ENCODE peak calls at places on chromosomes 5 and 9, in ten cellular contexts. P is brain microvascular endothelial cell, M is PC-9, A is colonic mucosa, E is prostate gland, I is spleen, L is fibroblast of lung, W is Panc1, O is suprapubic skin, Z is PC-3. X is an unnamed sample.

GRCh38 chr5:66291771-66292170 is 147.7 kb downstream of the SREK1 start:
- DNase-seq in P (no peak), M (no peak), A (no peak), E (no peak), I (no peak), L (no peak), W (no peak), O (no peak), Z (no peak), X (no peak)

GRCh38 chr9:76699966-76700365 is 64.3 kb upstream of the PCA3 start:
- DNase-seq in P (peak), M (no peak), A (no peak), E (no peak), I (no peak), L (peak), W (no peak), O (no peak), Z (no peak), X (no peak)

GRCh38 chr5:141100243-141100805 is at the start of gene PCDHB3:
- DNase-seq in P (no peak), M (no peak), A (no peak), E (no peak), I (no peak), L (peak), W (no peak), O (no peak), Z (no peak), X (no peak)

GRCh38 chr5:165334186-165334585 is 1828.8 kb downstream of the MAT2B start:
- DNase-seq in P (no peak), M (no peak), A (no peak), E (no peak), I (no peak), L (peak), W (no peak), O (no peak), Z (peak), X (no peak)

GRCh38 chr9:90142580-90142979 is 500.0 kb downstream of the DIRAS2 start:
- DNase-seq in P (peak), M (peak), A (peak), E (peak), I (no peak), L (peak), W (no peak), O (no peak), Z (peak), X (peak)

GRCh38 chr5:112998296-112998695 is 21.7 kb downstream of the DCP2 start:
- DNase-seq in P (no peak), M (no peak), A (no peak), E (no peak), I (no peak), L (no peak), W (no peak), O (no peak), Z (no peak), X (no peak)

GRCh38 chr5:61675015-61675692 is 343.1 kb downstream of the ZSWIM6 start:
- DNase-seq in P (no peak), M (no peak), A (peak), E (no peak), I (no peak), L (no peak), W (no peak), O (no peak), Z (peak), X (no peak)

GRCh38 chr9:117720066-117720465 is 15.9 kb downstream of the TLR4 start:
- DNase-seq in P (no peak), M (no peak), A (no peak), E (no peak), I (no peak), L (no peak), W (no peak), O (no peak), Z (no peak), X (no peak)

GRCh38 chr9:120447959-120448500 is 131.9 kb downstream of the CDK5RAP2 start:
- DNase-seq in P (no peak), M (no peak), A (no peak), E (peak), I (no peak), L (no peak), W (no peak), O (no peak), Z (no peak), X (no peak)

GRCh38 chr5:95382843-95383242 is 8.3 kb upstream of the FAM81B start:
- DNase-seq in P (no peak), M (no peak), A (no peak), E (no peak), I (no peak), L (no peak), W (no peak), O (no peak), Z (no peak), X (no peak)

GRCh38 chr5:136517755-136518154 is 152.4 kb upstream of the TRPC7 start:
- DNase-seq in P (no peak), M (no peak), A (no peak), E (no peak), I (no peak), L (no peak), W (no peak), O (no peak), Z (no peak), X (no peak)

GRCh38 chr5:172497591-172498255 is 43.4 kb upstream of the SH3PXD2B start:
- DNase-seq in P (no peak), M (no peak), A (peak), E (peak), I (no peak), L (no peak), W (no peak), O (peak), Z (no peak), X (peak)
- H3K27ac ChIP-seq in P (no peak), M (no peak), A (no peak), E (no peak), I (no peak), L (no peak), W (no peak), O (no peak), Z (no peak), X (no peak)

DNA sequence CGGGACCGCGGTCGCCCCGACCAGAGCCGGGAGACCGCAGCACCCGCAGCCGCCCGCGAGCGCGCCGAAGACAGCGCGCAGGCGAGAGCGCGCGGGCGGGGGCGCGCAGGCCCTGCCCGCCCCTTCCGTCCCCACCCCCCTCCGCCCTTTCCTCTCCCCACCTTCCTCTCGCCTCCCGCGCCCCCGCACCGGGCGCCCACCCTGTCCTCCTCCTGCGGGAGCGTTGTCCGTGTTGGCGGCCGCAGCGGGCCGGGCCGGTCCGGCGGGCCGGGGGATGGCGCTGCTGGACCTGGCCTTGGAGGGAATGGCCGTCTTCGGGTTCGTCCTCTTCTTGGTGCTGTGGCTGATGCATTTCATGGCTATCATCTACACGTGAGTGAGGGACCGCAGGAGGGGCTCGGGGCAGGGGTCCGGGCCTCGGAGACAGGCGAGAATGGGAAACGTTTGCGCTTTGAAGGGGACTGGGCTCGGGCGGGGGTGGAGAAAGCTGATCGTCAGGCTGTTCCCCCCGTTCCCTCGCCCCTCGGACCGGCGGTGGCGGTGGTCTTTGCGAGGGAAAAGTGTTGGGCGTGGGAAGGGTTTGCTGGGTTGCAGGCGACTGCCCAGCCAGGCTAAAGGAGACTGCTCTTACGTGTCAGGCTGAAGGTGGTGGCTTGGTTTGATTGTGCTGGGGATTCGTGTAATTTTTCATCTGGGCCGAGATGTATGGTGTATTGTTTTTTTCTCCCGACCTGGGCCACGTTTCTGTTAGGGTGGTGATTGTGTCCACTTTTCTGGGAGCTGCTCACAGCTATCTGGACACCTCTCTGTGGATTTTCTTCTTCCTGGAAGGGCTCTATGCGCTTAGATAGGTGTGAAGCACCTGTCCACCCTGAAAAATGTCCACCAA is 572 bp downstream of the UGCG start:
- DNase-seq in P (no peak), M (peak), A (peak), E (peak), I (peak), L (peak), W (no peak), O (peak), Z (peak), X (peak)
- TF ChIP-seq CTCF in P (peak), M (no peak), A (no peak), E (no peak), I (no peak), L (peak), W (no peak), O (no peak), Z (no peak), X (no peak)

GRCh38 chr5:89440670-89441069 is 557.7 kb upstream of the MEF2C start:
- DNase-seq in P (no peak), M (no peak), A (no peak), E (no peak), I (no peak), L (no peak), W (no peak), O (no peak), Z (no peak), X (no peak)

GRCh38 chr5:89436464-89436863 is 553.5 kb upstream of the MEF2C start:
- DNase-seq in P (no peak), M (no peak), A (no peak), E (no peak), I (no peak), L (no peak), W (no peak), O (no peak), Z (no peak), X (no peak)

GRCh38 chr5:89435347-89435746 is 552.4 kb upstream of the MEF2C start:
- DNase-seq in P (no peak), M (no peak), A (no peak), E (no peak), I (no peak), L (no peak), W (no peak), O (no peak), Z (no peak), X (no peak)

GRCh38 chr5:89441965-89442364 is 559.0 kb upstream of the MEF2C start:
- DNase-seq in P (no peak), M (no peak), A (no peak), E (no peak), I (no peak), L (no peak), W (no peak), O (no peak), Z (no peak), X (no peak)

GRCh38 chr5:89437450-89438435 is 554.8 kb upstream of the MEF2C start:
- DNase-seq in P (peak), M (no peak), A (no peak), E (no peak), I (no peak), L (peak), W (peak), O (no peak), Z (peak), X (no peak)
- H3K27ac ChIP-seq in P (peak), M (no peak), A (no peak), E (no peak), I (no peak), L (no peak), W (no peak), O (no peak), Z (peak), X (no peak)

GRCh38 chr5:103514381-103514780 is 48.2 kb downstream of the NUDT12 start:
- DNase-seq in P (no peak), M (no peak), A (no peak), E (no peak), I (no peak), L (no peak), W (no peak), O (no peak), Z (no peak), X (no peak)

GRCh38 chr5:103525366-103525765 is 37.2 kb downstream of the NUDT12 start:
- DNase-seq in P (no peak), M (no peak), A (no peak), E (no peak), I (no peak), L (no peak), W (no peak), O (no peak), Z (no peak), X (no peak)

GRCh38 chr5:103523319-103523718 is 39.3 kb downstream of the NUDT12 start:
- DNase-seq in P (no peak), M (peak), A (peak), E (no peak), I (no peak), L (no peak), W (no peak), O (no peak), Z (peak), X (no peak)

GRCh38 chr5:103522586-103522985 is 40.0 kb downstream of the NUDT12 start:
- DNase-seq in P (no peak), M (no peak), A (no peak), E (no peak), I (no peak), L (no peak), W (no peak), O (no peak), Z (no peak), X (no peak)

GRCh38 chr5:103519550-103519949 is 43.0 kb downstream of the NUDT12 start:
- DNase-seq in P (peak), M (no peak), A (no peak), E (no peak), I (no peak), L (no peak), W (no peak), O (no peak), Z (peak), X (no peak)
- TF ChIP-seq CTCF in P (peak), M (no peak), A (no peak), E (no peak), I (no peak), L (peak), W (peak), O (no peak), Z (peak), X (no peak)

DNA sequence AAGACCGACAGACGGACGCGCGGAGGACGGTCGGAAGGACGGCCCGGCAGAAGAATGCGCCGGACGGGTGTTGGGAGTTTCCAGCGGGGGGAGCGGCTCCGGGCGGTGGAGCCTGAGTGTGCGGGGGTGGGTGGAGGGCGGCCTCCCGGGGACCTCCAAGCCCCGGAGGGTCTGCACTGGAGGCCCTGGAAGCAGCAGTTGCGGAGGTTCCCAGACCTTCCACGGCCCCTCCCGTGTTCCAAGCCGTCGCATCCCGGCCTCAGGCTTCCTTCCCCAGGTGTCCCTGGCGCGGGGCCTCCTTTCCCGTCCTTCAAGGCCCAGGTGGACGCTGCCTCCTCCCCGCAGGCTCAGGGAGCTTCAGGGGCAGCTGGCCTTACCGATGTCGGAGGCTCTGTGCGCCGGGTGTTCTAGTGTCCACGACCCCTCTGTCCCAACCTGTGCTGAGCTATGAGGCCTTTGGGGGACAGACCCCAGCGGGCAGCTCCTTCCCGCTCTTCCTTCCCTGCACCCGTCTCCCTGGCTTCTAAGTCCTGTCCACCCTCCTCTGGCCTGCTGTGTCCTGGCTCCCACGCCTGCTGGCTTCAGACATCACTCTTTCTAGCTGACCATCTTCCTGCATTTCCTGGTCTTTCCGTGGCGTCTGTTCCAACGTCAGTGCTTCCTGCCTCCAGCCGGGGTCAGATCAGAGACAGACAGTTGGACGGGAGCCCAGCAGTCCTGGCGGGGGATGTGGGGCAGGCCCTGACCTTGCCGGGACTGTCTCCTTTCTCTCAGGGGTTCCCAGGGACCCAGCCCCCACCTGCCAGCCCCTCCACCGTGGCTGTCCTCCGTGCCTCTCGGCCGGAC is 5.6 kb downstream of the NRARP start:
- DNase-seq in P (peak), M (no peak), A (peak), E (no peak), I (no peak), L (peak), W (no peak), O (no peak), Z (no peak), X (no peak)
- H3K27ac ChIP-seq in P (peak), M (no peak), A (peak), E (peak), I (peak), L (no peak), W (peak), O (peak), Z (no peak), X (peak)

DNA sequence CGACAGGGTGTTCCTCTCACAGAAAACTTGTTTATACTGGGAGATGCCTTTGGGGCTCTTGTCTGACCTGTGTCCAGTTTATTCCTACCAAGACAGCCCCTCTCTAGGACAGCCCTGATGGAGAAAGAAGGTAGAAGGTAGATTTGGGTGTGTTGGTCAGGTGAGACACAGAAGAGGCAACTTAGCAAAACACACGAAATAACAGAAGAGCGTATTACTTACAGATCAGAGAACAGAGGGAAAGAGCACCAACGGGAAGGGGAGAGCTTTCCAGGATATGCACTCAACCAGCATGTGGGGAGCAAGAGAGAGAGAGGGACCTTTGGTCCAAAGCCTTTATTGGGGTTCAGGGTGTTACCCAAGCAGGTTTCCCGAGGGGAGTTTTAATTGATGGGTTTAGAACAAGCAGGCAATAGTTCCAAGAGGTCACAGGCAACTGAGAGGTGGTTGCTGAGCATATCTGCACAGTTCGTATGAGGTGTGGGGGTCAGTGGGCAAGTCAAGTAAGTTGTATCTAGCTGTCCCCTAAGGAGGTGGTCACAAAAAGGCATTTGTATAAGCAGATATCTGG is 31.8 kb downstream of the BAAT start:
- DNase-seq in P (no peak), M (no peak), A (no peak), E (no peak), I (no peak), L (no peak), W (no peak), O (no peak), Z (no peak), X (no peak)
- TF ChIP-seq CTCF in P (no peak), M (no peak), A (no peak), E (no peak), I (no peak), L (no peak), W (no peak), O (no peak), Z (no peak), X (no peak)

GRCh38 chr5:173397531-173397930 is 69.3 kb upstream of the STC2 start:
- DNase-seq in P (no peak), M (no peak), A (no peak), E (no peak), I (no peak), L (no peak), W (no peak), O (no peak), Z (no peak), X (no peak)

GRCh38 chr5:173396311-173396993 is 68.2 kb upstream of the STC2 start:
- DNase-seq in P (no peak), M (no peak), A (no peak), E (no peak), I (no peak), L (no peak), W (no peak), O (no peak), Z (no peak), X (no peak)

GRCh38 chr5:173395257-173395932 is 67.2 kb upstream of the STC2 start:
- DNase-seq in P (peak), M (no peak), A (no peak), E (no peak), I (no peak), L (peak), W (no peak), O (no peak), Z (peak), X (no peak)

GRCh38 chr5:173394701-173395100 is 66.5 kb upstream of the STC2 start:
- DNase-seq in P (no peak), M (no peak), A (no peak), E (no peak), I (no peak), L (no peak), W (no peak), O (no peak), Z (no peak), X (no peak)

DNA sequence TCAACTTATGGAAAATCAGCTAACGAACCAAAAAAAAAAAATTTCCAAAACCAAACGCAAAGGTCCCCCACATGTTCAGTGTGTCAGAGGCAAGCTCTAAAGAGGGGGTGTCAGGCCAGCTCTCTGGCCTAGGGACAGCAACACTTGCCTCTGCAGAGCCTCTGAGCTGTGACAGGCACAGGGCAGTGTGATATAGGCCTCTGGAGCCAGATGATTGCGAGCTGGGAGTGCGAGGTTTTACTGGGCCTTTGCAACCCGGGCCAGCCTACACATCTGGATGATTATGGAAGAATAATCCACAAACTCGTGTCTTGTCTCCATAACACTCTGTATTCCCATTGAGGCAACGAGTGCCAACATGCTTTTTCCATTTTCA is 67.7 kb upstream of the STC2 start:
- DNase-seq in P (no peak), M (no peak), A (no peak), E (no peak), I (no peak), L (no peak), W (no peak), O (no peak), Z (no peak), X (no peak)
- H3K27ac ChIP-seq in P (no peak), M (no peak), A (no peak), E (no peak), I (no peak), L (no peak), W (no peak), O (no peak), Z (no peak), X (no peak)